ENCODE peak calls at places on chromosome 21, in six cellular contexts. X is AML-193, S is activated gamma-delta T cell, V is NCI-H1105 treated with DMSO at 0.1 percent for 48 hours, U is nephron progenitor cell, F is small intestine. P is an unnamed sample.

GRCh38 chr21:30257773-30258172 is 25.0 kb downstream of the KRTAP24-1 start:
- DNase-seq in X (no peak), V (no peak), S (no peak), U (peak), F (peak), P (no peak)

GRCh38 chr21:43936186-43936967 is 71.4 kb downstream of the AGPAT3 start:
- DNase-seq in U (no peak), V (no peak), F (no peak), X (no peak), S (no peak), P (no peak)

GRCh38 chr21:44345495-44345894 is 6.3 kb upstream of the CFAP410 start:
- DNase-seq in V (no peak), F (no peak), U (no peak), S (no peak), X (no peak), P (no peak)

GRCh38 chr21:35428489-35428888 is 379.4 kb upstream of the RUNX1 start:
- DNase-seq in S (no peak), V (no peak), U (peak), F (no peak), X (no peak), P (no peak)

GRCh38 chr21:17854771-17855170 is 35.6 kb upstream of the C21orf91 start:
- DNase-seq in V (no peak), U (no peak), S (no peak), X (no peak), F (no peak), P (no peak)

GRCh38 chr21:36419996-36420395 is 34.8 kb downstream of the CHAF1B start:
- DNase-seq in U (peak), X (peak), F (peak), S (no peak), V (peak), P (peak)

GRCh38 chr21:33069994-33070811 is at the start of gene OLIG1:
- DNase-seq in S (no peak), V (peak), X (peak), F (peak), U (peak), P (peak)

GRCh38 chr21:36784942-36785341 is 86.0 kb downstream of the SIM2 start:
- DNase-seq in V (no peak), X (no peak), F (no peak), S (no peak), U (no peak), P (no peak)

GRCh38 chr21:34836103-34836932 is 167.5 kb downstream of the CLIC6 start:
- DNase-seq in X (no peak), U (no peak), S (no peak), V (no peak), F (no peak), P (no peak)

GRCh38 chr21:32329776-32330175 is 31.1 kb downstream of the MRAP start:
- DNase-seq in X (no peak), S (no peak), V (no peak), U (no peak), F (no peak), P (no peak)

GRCh38 chr21:26977741-26978140 is 10.9 kb upstream of the ADAMTS5 start:
- DNase-seq in S (no peak), F (no peak), U (no peak), V (no peak), X (no peak), P (no peak)

P was measured in DMS79 treated with DMSO at 0.1 percent for 48 hours.